ENCODE peak calls at places on chromosome X, in four cellular contexts. One of them, this sample, is unnamed.

GRCh38 chrX:137575596-137576255 is 9.8 kb downstream of the ZIC3 start:
- DNase-seq in hepatocyte: no peak
- DNase-seq in activated gamma-delta T cell treated with Interleukin-2 at 50 U/mL for 16 hours: no peak
- DNase-seq in HFFc6: no peak
- DNase-seq in this sample: no peak

GRCh38 chrX:154094833-154095232 is 2.7 kb downstream of the MECP2 start:
- DNase-seq in hepatocyte: no peak
- DNase-seq in activated gamma-delta T cell treated with Interleukin-2 at 50 U/mL for 16 hours: no peak
- DNase-seq in HFFc6: no peak
- DNase-seq in this sample: no peak

GRCh38 chrX:45775462-45775861 is 574.8 kb upstream of the DIPK2B start:
- DNase-seq in hepatocyte: no peak
- DNase-seq in activated gamma-delta T cell treated with Interleukin-2 at 50 U/mL for 16 hours: no peak
- DNase-seq in HFFc6: peak; percentile 83
- DNase-seq in this sample: no peak

GRCh38 chrX:150688911-150689451 is 4.2 kb upstream of the MTMR1 start:
- DNase-seq in hepatocyte: peak; percentile 22
- DNase-seq in activated gamma-delta T cell treated with Interleukin-2 at 50 U/mL for 16 hours: no peak
- DNase-seq in HFFc6: peak; percentile 92
- DNase-seq in this sample: no peak

GRCh38 chrX:105150557-105150956 is 69.9 kb downstream of the TEX13A start:
- DNase-seq in hepatocyte: no peak
- DNase-seq in activated gamma-delta T cell treated with Interleukin-2 at 50 U/mL for 16 hours: no peak
- DNase-seq in HFFc6: no peak
- DNase-seq in this sample: no peak

GRCh38 chrX:276588-277171 is 4.5 kb upstream of the PLCXD1 start:
- DNase-seq in hepatocyte: peak; percentile 69
- DNase-seq in activated gamma-delta T cell treated with Interleukin-2 at 50 U/mL for 16 hours: no peak
- DNase-seq in HFFc6: peak; percentile 76
- DNase-seq in this sample: no peak

GRCh38 chrX:108018659-108019381 is 26.0 kb upstream of the VSIG1 start:
- DNase-seq in hepatocyte: no peak
- DNase-seq in activated gamma-delta T cell treated with Interleukin-2 at 50 U/mL for 16 hours: peak; percentile 33
- DNase-seq in HFFc6: no peak
- DNase-seq in this sample: no peak

GRCh38 chrX:11953615-11954014 is 184.7 kb upstream of the FRMPD4 start:
- DNase-seq in hepatocyte: peak; percentile 13
- DNase-seq in activated gamma-delta T cell treated with Interleukin-2 at 50 U/mL for 16 hours: no peak
- DNase-seq in HFFc6: peak; percentile 77
- DNase-seq in this sample: no peak

GRCh38 chrX:66728818-66729271 is 90.0 kb upstream of the EDA2R start:
- DNase-seq in hepatocyte: peak; percentile 72
- DNase-seq in activated gamma-delta T cell treated with Interleukin-2 at 50 U/mL for 16 hours: peak; percentile 23
- DNase-seq in HFFc6: peak; percentile 68
- DNase-seq in this sample: peak; percentile 3

GRCh38 chrX:11702965-11703631 is 37.4 kb upstream of the ARHGAP6 start:
- DNase-seq in hepatocyte: no peak
- DNase-seq in activated gamma-delta T cell treated with Interleukin-2 at 50 U/mL for 16 hours: no peak
- DNase-seq in HFFc6: no peak
- DNase-seq in this sample: no peak

GRCh38 chrX:120358687-120359086 is 3.2 kb upstream of the ATP1B4 start:
- DNase-seq in hepatocyte: no peak
- DNase-seq in activated gamma-delta T cell treated with Interleukin-2 at 50 U/mL for 16 hours: no peak
- DNase-seq in HFFc6: peak; percentile 0
- DNase-seq in this sample: no peak

GRCh38 chrX:129679856-129680255 is 25.1 kb upstream of the APLN start:
- DNase-seq in hepatocyte: no peak
- DNase-seq in activated gamma-delta T cell treated with Interleukin-2 at 50 U/mL for 16 hours: no peak
- DNase-seq in HFFc6: no peak
- DNase-seq in this sample: no peak

GRCh38 chrX:150449313-150449712 is 86.2 kb downstream of the MAMLD1 start:
- DNase-seq in hepatocyte: no peak
- DNase-seq in activated gamma-delta T cell treated with Interleukin-2 at 50 U/mL for 16 hours: no peak
- DNase-seq in HFFc6: no peak
- DNase-seq in this sample: no peak

GRCh38 chrX:119880552-119881437 is 9.2 kb downstream of the NDUFA1 start:
- DNase-seq in hepatocyte: peak; percentile 57
- DNase-seq in activated gamma-delta T cell treated with Interleukin-2 at 50 U/mL for 16 hours: no peak
- DNase-seq in HFFc6: peak; percentile 52
- DNase-seq in this sample: no peak

GRCh38 chrX:109826954-109827708 is 94.1 kb upstream of the ACSL4 start:
- DNase-seq in hepatocyte: peak; percentile 31
- DNase-seq in activated gamma-delta T cell treated with Interleukin-2 at 50 U/mL for 16 hours: no peak
- DNase-seq in HFFc6: peak; percentile 80
- DNase-seq in this sample: no peak

GRCh38 chrX:149497626-149498025 is 7.5 kb downstream of the IDS start:
- DNase-seq in hepatocyte: no peak
- DNase-seq in activated gamma-delta T cell treated with Interleukin-2 at 50 U/mL for 16 hours: no peak
- DNase-seq in HFFc6: peak; percentile 72
- DNase-seq in this sample: no peak

GRCh38 chrX:314049-314448 is 4.5 kb downstream of the GTPBP6 start:
- DNase-seq in hepatocyte: no peak
- DNase-seq in activated gamma-delta T cell treated with Interleukin-2 at 50 U/mL for 16 hours: no peak
- DNase-seq in HFFc6: no peak
- DNase-seq in this sample: no peak

GRCh38 chrX:96002401-96002800 is 682.2 kb upstream of the DIAPH2 start:
- DNase-seq in hepatocyte: no peak
- DNase-seq in activated gamma-delta T cell treated with Interleukin-2 at 50 U/mL for 16 hours: no peak
- DNase-seq in HFFc6: no peak
- DNase-seq in this sample: no peak

GRCh38 chrX:121161501-121161933 is 114.1 kb downstream of the GLUD2 start:
- DNase-seq in hepatocyte: no peak
- DNase-seq in activated gamma-delta T cell treated with Interleukin-2 at 50 U/mL for 16 hours: no peak
- DNase-seq in HFFc6: no peak
- DNase-seq in this sample: no peak

GRCh38 chrX:107632291-107632690 is 4.0 kb downstream of the PRPS1 start:
- DNase-seq in hepatocyte: no peak
- DNase-seq in activated gamma-delta T cell treated with Interleukin-2 at 50 U/mL for 16 hours: no peak
- DNase-seq in HFFc6: peak; percentile 34
- DNase-seq in this sample: no peak

GRCh38 chrX:39050427-39050826 is 249.2 kb downstream of the MID1IP1 start:
- DNase-seq in hepatocyte: no peak
- DNase-seq in activated gamma-delta T cell treated with Interleukin-2 at 50 U/mL for 16 hours: no peak
- DNase-seq in HFFc6: no peak
- DNase-seq in this sample: no peak

GRCh38 chrX:150371877-150372276 is 8.8 kb downstream of the MAMLD1 start:
- DNase-seq in hepatocyte: no peak
- DNase-seq in activated gamma-delta T cell treated with Interleukin-2 at 50 U/mL for 16 hours: no peak
- DNase-seq in HFFc6: no peak
- DNase-seq in this sample: no peak

GRCh38 chrX:107483976-107484726 is 34.7 kb downstream of the FRMPD3 start:
- DNase-seq in hepatocyte: peak; percentile 49
- DNase-seq in activated gamma-delta T cell treated with Interleukin-2 at 50 U/mL for 16 hours: no peak
- DNase-seq in HFFc6: no peak
- DNase-seq in this sample: no peak

GRCh38 chrX:150871341-150871811 is 27.1 kb downstream of the CD99L2 start:
- DNase-seq in hepatocyte: no peak
- DNase-seq in activated gamma-delta T cell treated with Interleukin-2 at 50 U/mL for 16 hours: no peak
- DNase-seq in HFFc6: no peak
- DNase-seq in this sample: no peak

GRCh38 chrX:68831405-68832100 is 2.7 kb downstream of the EFNB1 start:
- DNase-seq in hepatocyte: no peak
- DNase-seq in activated gamma-delta T cell treated with Interleukin-2 at 50 U/mL for 16 hours: no peak
- DNase-seq in HFFc6: no peak
- DNase-seq in this sample: no peak

GRCh38 chrX:15204130-15204751 is 65.6 kb downstream of the ASB9 start:
- DNase-seq in hepatocyte: no peak
- DNase-seq in activated gamma-delta T cell treated with Interleukin-2 at 50 U/mL for 16 hours: no peak
- DNase-seq in HFFc6: no peak
- DNase-seq in this sample: no peak

GRCh38 chrX:79413009-79413408 is 45.9 kb upstream of the ITM2A start:
- DNase-seq in hepatocyte: peak; percentile 9
- DNase-seq in activated gamma-delta T cell treated with Interleukin-2 at 50 U/mL for 16 hours: no peak
- DNase-seq in HFFc6: no peak
- DNase-seq in this sample: no peak

GRCh38 chrX:39725928-39726619 is 371.7 kb downstream of the BCOR start:
- DNase-seq in hepatocyte: no peak
- DNase-seq in activated gamma-delta T cell treated with Interleukin-2 at 50 U/mL for 16 hours: no peak
- DNase-seq in HFFc6: peak; percentile 74
- DNase-seq in this sample: no peak

GRCh38 chrX:22249371-22249770 is 23.3 kb upstream of the CBLL2 start:
- DNase-seq in hepatocyte: no peak
- DNase-seq in activated gamma-delta T cell treated with Interleukin-2 at 50 U/mL for 16 hours: no peak
- DNase-seq in HFFc6: no peak
- DNase-seq in this sample: no peak